ENCODE peak calls at places on chromosomes 3 and 15, in five cellular contexts. One of them, this sample, is unnamed.

GRCh38 chr3:129181834-129182233 is 1.9 kb downstream of the CNBP start:
- ATAC-seq in A549: no peak
- ATAC-seq in right cardiac atrium: no peak
- ATAC-seq in HCT116: no peak
- ATAC-seq in upper lobe of left lung: no peak
- ATAC-seq in this sample: no peak

GRCh38 chr15:39969871-39970270 is 36.0 kb downstream of the EIF2AK4 start:
- ATAC-seq in A549: no peak
- ATAC-seq in right cardiac atrium: peak; percentile 81
- ATAC-seq in HCT116: peak; percentile 36
- ATAC-seq in upper lobe of left lung: peak; percentile 66
- ATAC-seq in this sample: no peak

GRCh38 chr3:140077406-140077805 is 142.4 kb downstream of the CLSTN2 start:
- ATAC-seq in A549: no peak
- ATAC-seq in right cardiac atrium: no peak
- ATAC-seq in HCT116: no peak
- ATAC-seq in upper lobe of left lung: no peak
- ATAC-seq in this sample: no peak

GRCh38 chr15:62940359-62940754 is 102.2 kb upstream of the TPM1 start:
- ATAC-seq in HCT116: no peak
- ATAC-seq in upper lobe of left lung: no peak
- ATAC-seq in right cardiac atrium: no peak
- ATAC-seq in A549: peak; percentile 32
- ATAC-seq in this sample: peak; percentile 41

GRCh38 chr3:71903141-71903540 is 118.2 kb upstream of the PROK2 start:
- ATAC-seq in A549: no peak
- ATAC-seq in right cardiac atrium: peak; percentile 22
- ATAC-seq in upper lobe of left lung: peak; percentile 18
- ATAC-seq in HCT116: no peak
- ATAC-seq in this sample: no peak

GRCh38 chr3:197561926-197562325 is 6.2 kb upstream of the BDH1 start:
- ATAC-seq in upper lobe of left lung: no peak
- ATAC-seq in A549: no peak
- ATAC-seq in right cardiac atrium: no peak
- ATAC-seq in HCT116: no peak
- ATAC-seq in this sample: no peak

GRCh38 chr3:116299646-116300081 is 145.6 kb downstream of the LSAMP start:
- ATAC-seq in upper lobe of left lung: no peak
- ATAC-seq in A549: no peak
- ATAC-seq in HCT116: no peak
- ATAC-seq in right cardiac atrium: no peak
- ATAC-seq in this sample: no peak

GRCh38 chr3:100124116-100124767 is 9.9 kb upstream of the FILIP1L start:
- ATAC-seq in A549: no peak
- ATAC-seq in upper lobe of left lung: peak; percentile 26
- ATAC-seq in HCT116: no peak
- ATAC-seq in right cardiac atrium: peak; percentile 64
- ATAC-seq in this sample: no peak

GRCh38 chr15:37709669-37710068 is 224.8 kb upstream of the TMCO5A start:
- ATAC-seq in upper lobe of left lung: no peak
- ATAC-seq in right cardiac atrium: no peak
- ATAC-seq in HCT116: no peak
- ATAC-seq in A549: no peak
- ATAC-seq in this sample: no peak

GRCh38 chr3:104368760-104369159 is 997.9 kb upstream of the ALCAM start:
- ATAC-seq in HCT116: no peak
- ATAC-seq in A549: no peak
- ATAC-seq in upper lobe of left lung: no peak
- ATAC-seq in right cardiac atrium: no peak
- ATAC-seq in this sample: no peak

GRCh38 chr3:46367811-46368210 is 2.9 kb upstream of the CCR5 start:
- ATAC-seq in HCT116: no peak
- ATAC-seq in upper lobe of left lung: no peak
- ATAC-seq in A549: no peak
- ATAC-seq in right cardiac atrium: peak; percentile 35
- ATAC-seq in this sample: no peak

GRCh38 chr3:170360476-170360875 is 3.0 kb downstream of the SKIL start:
- ATAC-seq in right cardiac atrium: no peak
- ATAC-seq in HCT116: no peak
- ATAC-seq in A549: no peak
- ATAC-seq in upper lobe of left lung: no peak
- ATAC-seq in this sample: no peak

GRCh38 chr15:67125589-67126502 is 60.4 kb downstream of the SMAD3 start:
- ATAC-seq in upper lobe of left lung: peak; percentile 86
- ATAC-seq in A549: peak; percentile 73
- ATAC-seq in HCT116: peak; percentile 83
- ATAC-seq in right cardiac atrium: peak; percentile 63
- ATAC-seq in this sample: peak; percentile 85

GRCh38 chr3:155853214-155854146 is 747 bp downstream of the SLC33A1 start:
- ATAC-seq in right cardiac atrium: no peak
- ATAC-seq in upper lobe of left lung: no peak
- ATAC-seq in HCT116: no peak
- ATAC-seq in A549: peak; percentile 44
- ATAC-seq in this sample: peak; percentile 6

This sample was measured in SK-N-SH treated with all-trans-retinoic acid at 6 μM for 48 hours.